ENCODE peak calls at places on chromosomes 4 and X, in eight cellular contexts. W is sigmoid colon, N is ascending aorta, A is heart left ventricle, J is Panc1, U is GM23248, V is colonic mucosa, P is tibial artery. K is an unnamed sample.

GRCh38 chr4:76363556-76364290 is 57.2 kb downstream of the STBD1 start:
- DNase-seq in W (no peak), N (no peak), A (no peak), J (no peak), U (peak), V (no peak), P (no peak), K (no peak)

GRCh38 chr4:7369511-7369910 is 65.2 kb downstream of the PSAPL1 start:
- DNase-seq in W (peak), N (no peak), A (no peak), J (no peak), U (no peak), V (no peak), P (no peak), K (no peak)

GRCh38 chrX:103629295-103630170 is 758 bp downstream of the TCEAL1 start:
- DNase-seq in W (peak), N (peak), A (peak), J (peak), U (peak), V (peak), P (peak), K (peak)

GRCh38 chr4:113435893-113436292 is 325.6 kb downstream of the CAMK2D start:
- DNase-seq in W (peak), N (peak), A (peak), J (no peak), U (peak), V (peak), P (peak), K (peak)

GRCh38 chr4:67393699-67394281 is 151.5 kb downstream of the CENPC start:
- DNase-seq in W (no peak), N (no peak), A (no peak), J (no peak), U (peak), V (no peak), P (no peak), K (no peak)

GRCh38 chr4:129429566-129430339 is 333.8 kb downstream of the C4orf33 start:
- DNase-seq in W (no peak), N (no peak), A (no peak), J (no peak), U (peak), V (no peak), P (no peak), K (no peak)

GRCh38 chrX:119502727-119503483 is 34.7 kb downstream of the SLC25A5 start:
- DNase-seq in W (peak), N (no peak), A (no peak), J (no peak), U (peak), V (peak), P (no peak), K (peak)

GRCh38 chr4:8026455-8026854 is 86.8 kb upstream of the AFAP1 start:
- DNase-seq in W (no peak), N (no peak), A (no peak), J (no peak), U (no peak), V (no peak), P (no peak), K (no peak)

GRCh38 chrX:129651756-129652564 is 2.8 kb downstream of the APLN start:
- DNase-seq in W (no peak), N (peak), A (no peak), J (no peak), U (no peak), V (no peak), P (no peak), K (no peak)
- H3K27ac ChIP-seq in W (no peak), N (no peak), A (peak), J (no peak), U (no peak), V (no peak), P (no peak), K (no peak)

GRCh38 chr4:174503079-174503724 is 19.1 kb downstream of the HPGD start:
- DNase-seq in W (no peak), N (no peak), A (no peak), J (no peak), U (peak), V (peak), P (no peak), K (no peak)
- H3K27ac ChIP-seq in W (no peak), N (no peak), A (no peak), J (no peak), U (no peak), V (peak), P (no peak), K (peak)

GRCh38 chr4:38025665-38026064 is 65.5 kb downstream of the PTTG2 start:
- DNase-seq in W (no peak), N (no peak), A (no peak), J (no peak), U (no peak), V (no peak), P (no peak), K (no peak)

GRCh38 chr4:38026138-38026740 is 66.0 kb downstream of the PTTG2 start:
- DNase-seq in W (peak), N (no peak), A (no peak), J (no peak), U (no peak), V (no peak), P (no peak), K (no peak)

GRCh38 chr4:38023347-38024202 is 63.4 kb downstream of the PTTG2 start:
- DNase-seq in W (no peak), N (no peak), A (no peak), J (no peak), U (no peak), V (no peak), P (no peak), K (no peak)

GRCh38 chr4:38021751-38022150 is 61.6 kb downstream of the PTTG2 start:
- DNase-seq in W (no peak), N (no peak), A (no peak), J (no peak), U (no peak), V (no peak), P (no peak), K (no peak)

DNA sequence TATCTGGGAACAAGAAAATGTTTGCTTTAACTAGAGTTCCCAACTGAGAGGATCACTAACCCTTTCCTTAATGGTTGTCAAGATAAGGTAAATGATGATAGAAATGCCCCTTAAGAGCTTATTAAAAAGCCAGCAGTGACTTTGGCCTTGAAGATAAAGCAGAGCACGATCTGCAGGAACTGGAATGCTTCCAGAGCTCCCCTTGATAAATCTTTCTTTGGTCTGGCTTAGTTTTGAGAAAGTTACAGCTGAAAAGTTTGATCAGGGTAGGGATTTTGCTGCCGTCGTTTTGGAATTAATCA is 64.0 kb downstream of the PTTG2 start:
- DNase-seq in W (no peak), N (no peak), A (no peak), J (no peak), U (no peak), V (no peak), P (no peak), K (no peak)
- H3K27ac ChIP-seq in W (peak), N (no peak), A (no peak), J (no peak), U (no peak), V (no peak), P (no peak), K (no peak)

DNA sequence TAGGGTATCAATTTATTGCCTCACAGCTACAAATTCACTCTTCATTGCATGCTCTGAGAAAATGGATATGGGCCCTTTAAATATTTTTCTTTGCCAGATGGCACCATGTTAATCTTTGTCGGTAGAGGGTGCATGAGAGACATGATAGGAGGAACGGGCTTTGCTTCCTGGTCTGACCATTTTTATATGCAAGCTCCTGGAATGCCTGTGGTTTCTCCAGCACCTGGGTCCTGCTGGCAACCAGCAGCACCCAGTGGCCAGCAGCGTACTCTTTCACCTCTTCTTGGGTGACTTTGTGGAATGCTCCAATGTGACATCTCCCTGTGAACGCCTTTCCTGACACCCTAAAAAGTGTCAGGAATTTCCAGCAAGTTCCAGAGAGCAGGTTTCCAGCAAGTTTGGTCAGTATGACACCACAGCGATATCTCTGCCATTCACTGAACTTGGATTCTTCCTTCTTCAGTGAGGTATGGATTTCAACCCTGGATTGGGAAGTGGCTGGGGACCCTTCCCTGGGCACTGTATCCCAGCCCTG is 140.3 kb upstream of the PGRMC2 start:
- DNase-seq in W (no peak), N (no peak), A (peak), J (peak), U (peak), V (peak), P (no peak), K (peak)
- H3K27ac ChIP-seq in W (no peak), N (no peak), A (no peak), J (peak), U (no peak), V (peak), P (no peak), K (peak)